ENCODE peak calls at places on chromosomes 11 and 22, in eight cellular contexts. E is GM23338, A is spleen, L is transverse colon, I is K562, K is H1, V is vagina, T is GM12892. Z is an unnamed sample.

GRCh38 chr22:36156515-36157419 is 3.8 kb downstream of the APOL3 start:
- DNase-seq in E (peak), A (peak), L (peak), I (peak), K (no peak), V (no peak), T (peak), Z (peak)

GRCh38 chr22:19886605-19887250 is 32.1 kb upstream of the GNB1L start:
- DNase-seq in E (no peak), A (peak), L (no peak), I (no peak), K (no peak), V (no peak), T (no peak), Z (no peak)

GRCh38 chr11:8361206-8361605 is 97.5 kb upstream of the LMO1 start:
- DNase-seq in E (no peak), A (peak), L (no peak), I (no peak), K (no peak), V (no peak), T (no peak), Z (no peak)

GRCh38 chr11:102683277-102683676 is 22.3 kb downstream of the MMP27 start:
- DNase-seq in E (peak), A (no peak), L (no peak), I (no peak), K (no peak), V (no peak), T (no peak), Z (no peak)

GRCh38 chr11:18794956-18795355 is 3.4 kb upstream of the PTPN5 start:
- DNase-seq in E (no peak), A (no peak), L (no peak), I (no peak), K (no peak), V (no peak), T (no peak), Z (no peak)

GRCh38 chr11:91396243-91397133 is 828.1 kb upstream of the FAT3 start:
- DNase-seq in E (no peak), A (no peak), L (no peak), I (no peak), K (no peak), V (no peak), T (no peak), Z (no peak)

GRCh38 chr11:59176330-59176729 is 4.4 kb downstream of the DTX4 start:
- DNase-seq in E (no peak), A (no peak), L (no peak), I (no peak), K (no peak), V (no peak), T (no peak), Z (no peak)

GRCh38 chr11:96267490-96268010 is 75.4 kb downstream of the MAML2 start:
- DNase-seq in E (no peak), A (no peak), L (no peak), I (no peak), K (no peak), V (no peak), T (peak), Z (no peak)

GRCh38 chr11:123707606-123708205 is 33.8 kb downstream of the ZNF202 start:
- DNase-seq in E (peak), A (no peak), L (peak), I (peak), K (peak), V (no peak), T (no peak), Z (peak)

GRCh38 chr11:104476898-104477297 is 313.0 kb upstream of the PDGFD start:
- DNase-seq in E (no peak), A (no peak), L (no peak), I (no peak), K (no peak), V (no peak), T (no peak), Z (no peak)

GRCh38 chr11:116193321-116194114 is 579.3 kb downstream of the BUD13 start:
- DNase-seq in E (peak), A (no peak), L (peak), I (no peak), K (no peak), V (no peak), T (no peak), Z (peak)

GRCh38 chr11:59710136-59710847 is 3.4 kb downstream of the OR10V1 start:
- DNase-seq in E (no peak), A (no peak), L (no peak), I (peak), K (no peak), V (no peak), T (no peak), Z (no peak)

GRCh38 chr11:71498091-71498490 is 29.0 kb upstream of the KRTAP5-7 start:
- DNase-seq in E (no peak), A (peak), L (no peak), I (no peak), K (no peak), V (no peak), T (no peak), Z (peak)

GRCh38 chr11:46247664-46248063 is 29.8 kb upstream of the CREB3L1 start:
- DNase-seq in E (peak), A (no peak), L (peak), I (peak), K (no peak), V (no peak), T (no peak), Z (peak)

GRCh38 chr11:59944761-59945160 is 6.5 kb downstream of the OOSP1 start:
- DNase-seq in E (no peak), A (no peak), L (no peak), I (no peak), K (no peak), V (no peak), T (no peak), Z (no peak)

GRCh38 chr11:35144103-35144741 is 5.3 kb downstream of the CD44 start:
- DNase-seq in E (no peak), A (peak), L (peak), I (no peak), K (no peak), V (no peak), T (peak), Z (peak)

GRCh38 chr11:27640954-27641353 is 59.3 kb downstream of the BDNF start:
- DNase-seq in E (no peak), A (no peak), L (no peak), I (no peak), K (no peak), V (no peak), T (no peak), Z (no peak)

GRCh38 chr22:36320553-36320952 is 67.2 kb downstream of the MYH9 start:
- DNase-seq in E (no peak), A (no peak), L (no peak), I (no peak), K (no peak), V (no peak), T (no peak), Z (no peak)

GRCh38 chr11:33700425-33701271 is at the start of gene C11orf91:
- DNase-seq in E (peak), A (peak), L (peak), I (peak), K (peak), V (no peak), T (peak), Z (peak)

GRCh38 chr11:35215945-35216344 is 77.0 kb downstream of the CD44 start:
- DNase-seq in E (no peak), A (no peak), L (no peak), I (no peak), K (no peak), V (no peak), T (no peak), Z (no peak)

GRCh38 chr11:130945945-130946344 is 29.7 kb upstream of the SNX19 start:
- DNase-seq in E (no peak), A (no peak), L (peak), I (no peak), K (no peak), V (no peak), T (no peak), Z (no peak)

GRCh38 chr11:92276773-92277172 is 52.2 kb downstream of the FAT3 start:
- DNase-seq in E (no peak), A (no peak), L (no peak), I (no peak), K (no peak), V (no peak), T (no peak), Z (no peak)

GRCh38 chr11:41895106-41895505 is 435.7 kb upstream of the LRRC4C start:
- DNase-seq in E (no peak), A (no peak), L (no peak), I (no peak), K (no peak), V (no peak), T (no peak), Z (no peak)

GRCh38 chr22:28479912-28480311 is 199.7 kb downstream of the TTC28 start:
- DNase-seq in E (no peak), A (no peak), L (no peak), I (peak), K (no peak), V (no peak), T (no peak), Z (no peak)

GRCh38 chr11:76698321-76699043 is 27.9 kb upstream of the LRRC32 start:
- DNase-seq in E (peak), A (no peak), L (no peak), I (peak), K (peak), V (no peak), T (no peak), Z (no peak)

GRCh38 chr11:87173185-87174039 is 135.7 kb downstream of the TMEM135 start:
- DNase-seq in E (no peak), A (no peak), L (no peak), I (no peak), K (no peak), V (no peak), T (no peak), Z (no peak)

GRCh38 chr11:130166457-130166784 is 6.8 kb downstream of the ST14 start:
- DNase-seq in E (no peak), A (no peak), L (peak), I (peak), K (no peak), V (no peak), T (no peak), Z (peak)

GRCh38 chr22:43017525-43018290 is 2.8 kb upstream of the PACSIN2 start:
- DNase-seq in E (no peak), A (no peak), L (no peak), I (no peak), K (no peak), V (no peak), T (no peak), Z (no peak)

GRCh38 chr11:102157219-102157618 is 47.0 kb downstream of the YAP1 start:
- DNase-seq in E (no peak), A (no peak), L (peak), I (no peak), K (no peak), V (no peak), T (no peak), Z (peak)

GRCh38 chr22:49480896-49481650 is 346.6 kb downstream of the BRD1 start:
- DNase-seq in E (no peak), A (no peak), L (no peak), I (peak), K (no peak), V (no peak), T (no peak), Z (no peak)

GRCh38 chr11:72263363-72263762 is 19.4 kb upstream of the PHOX2A start:
- DNase-seq in E (no peak), A (no peak), L (no peak), I (peak), K (no peak), V (no peak), T (no peak), Z (no peak)

GRCh38 chr11:44029507-44029845 is 18.3 kb upstream of the ACCSL start:
- DNase-seq in E (no peak), A (no peak), L (no peak), I (no peak), K (no peak), V (peak), T (no peak), Z (no peak)
- TF ChIP-seq POLR2AphosphoS5 in E (no peak), A (no peak), L (no peak), I (no peak), K (no peak), V (no peak), T (no peak), Z (no peak)

GRCh38 chr11:17207317-17208256 is at the start of gene PIK3C2A:
- DNase-seq in E (peak), A (peak), L (peak), I (peak), K (peak), V (peak), T (peak), Z (peak)
- TF ChIP-seq POLR2AphosphoS5 in E (peak), A (peak), L (peak), I (peak), K (peak), V (peak), T (peak), Z (peak)

GRCh38 chr11:68663482-68664010 is 20.8 kb upstream of the GAL start:
- DNase-seq in E (no peak), A (peak), L (no peak), I (no peak), K (no peak), V (no peak), T (no peak), Z (no peak)
- TF ChIP-seq POLR2AphosphoS5 in E (no peak), A (no peak), L (no peak), I (no peak), K (no peak), V (no peak), T (no peak), Z (no peak)

DNA sequence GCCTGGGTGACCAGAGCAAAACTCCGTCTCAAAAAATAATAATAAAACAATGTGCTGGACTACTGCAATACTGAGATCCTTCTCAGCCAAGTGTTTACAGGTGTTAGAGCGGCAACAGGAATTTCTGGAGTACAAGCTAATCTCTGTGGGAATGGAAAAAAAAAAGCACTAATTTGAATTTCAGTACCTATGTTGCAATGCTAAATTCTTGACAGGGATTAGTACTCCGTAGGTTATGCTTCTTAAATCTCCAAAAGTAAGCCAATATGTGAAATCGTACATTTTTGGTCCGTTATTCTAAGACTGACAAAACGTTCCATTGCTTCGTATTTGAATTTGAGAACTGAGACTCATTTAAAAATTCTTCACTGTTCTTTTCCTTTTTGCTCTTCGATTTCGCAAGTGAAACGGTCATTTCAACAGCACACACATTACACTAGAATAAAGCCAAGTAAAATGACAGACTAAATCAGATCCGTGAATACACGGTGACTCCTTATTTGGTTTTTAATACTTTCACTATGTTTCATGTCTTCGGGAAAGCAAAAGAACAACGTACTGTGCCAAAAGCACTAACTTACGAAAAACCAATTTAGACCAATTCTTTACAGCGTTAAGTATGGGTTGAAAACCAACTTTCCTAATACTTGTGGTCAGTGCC is 969 bp downstream of the ATL3 start:
- DNase-seq in E (no peak), A (no peak), L (no peak), I (no peak), K (no peak), V (no peak), T (no peak), Z (no peak)
- TF ChIP-seq POLR2AphosphoS5 in E (no peak), A (no peak), L (peak), I (no peak), K (no peak), V (no peak), T (no peak), Z (no peak)

GRCh38 chr11:132260636-132261035 is 890.2 kb downstream of the NTM start:
- DNase-seq in E (no peak), A (no peak), L (no peak), I (no peak), K (no peak), V (no peak), T (no peak), Z (no peak)

GRCh38 chr11:132257861-132258260 is 887.4 kb downstream of the NTM start:
- DNase-seq in E (no peak), A (no peak), L (no peak), I (no peak), K (no peak), V (no peak), T (no peak), Z (no peak)

GRCh38 chr11:132258865-132259264 is 888.5 kb downstream of the NTM start:
- DNase-seq in E (no peak), A (no peak), L (no peak), I (no peak), K (no peak), V (no peak), T (no peak), Z (no peak)

GRCh38 chr11:132253469-132254264 is 883.3 kb downstream of the NTM start:
- DNase-seq in E (no peak), A (no peak), L (no peak), I (no peak), K (no peak), V (no peak), T (no peak), Z (no peak)

GRCh38 chr11:132256621-132257227 is 886.3 kb downstream of the NTM start:
- DNase-seq in E (no peak), A (no peak), L (no peak), I (no peak), K (no peak), V (no peak), T (no peak), Z (no peak)
- TF ChIP-seq POLR2AphosphoS5 in E (no peak), A (no peak), L (no peak), I (no peak), K (no peak), V (no peak), T (no peak), Z (no peak)

GRCh38 chr11:66069715-66070603 is at the start of gene PACS1:
- DNase-seq in E (peak), A (peak), L (peak), I (peak), K (peak), V (no peak), T (peak), Z (peak)
- TF ChIP-seq POLR2AphosphoS5 in E (peak), A (peak), L (peak), I (no peak), K (peak), V (peak), T (peak), Z (peak)

GRCh38 chr11:36899796-36900195 is 301.8 kb upstream of the RAG2 start:
- DNase-seq in E (no peak), A (no peak), L (no peak), I (no peak), K (no peak), V (no peak), T (no peak), Z (no peak)
- TF ChIP-seq POLR2AphosphoS5 in E (no peak), A (no peak), L (no peak), I (no peak), K (no peak), V (no peak), T (no peak), Z (no peak)

DNA sequence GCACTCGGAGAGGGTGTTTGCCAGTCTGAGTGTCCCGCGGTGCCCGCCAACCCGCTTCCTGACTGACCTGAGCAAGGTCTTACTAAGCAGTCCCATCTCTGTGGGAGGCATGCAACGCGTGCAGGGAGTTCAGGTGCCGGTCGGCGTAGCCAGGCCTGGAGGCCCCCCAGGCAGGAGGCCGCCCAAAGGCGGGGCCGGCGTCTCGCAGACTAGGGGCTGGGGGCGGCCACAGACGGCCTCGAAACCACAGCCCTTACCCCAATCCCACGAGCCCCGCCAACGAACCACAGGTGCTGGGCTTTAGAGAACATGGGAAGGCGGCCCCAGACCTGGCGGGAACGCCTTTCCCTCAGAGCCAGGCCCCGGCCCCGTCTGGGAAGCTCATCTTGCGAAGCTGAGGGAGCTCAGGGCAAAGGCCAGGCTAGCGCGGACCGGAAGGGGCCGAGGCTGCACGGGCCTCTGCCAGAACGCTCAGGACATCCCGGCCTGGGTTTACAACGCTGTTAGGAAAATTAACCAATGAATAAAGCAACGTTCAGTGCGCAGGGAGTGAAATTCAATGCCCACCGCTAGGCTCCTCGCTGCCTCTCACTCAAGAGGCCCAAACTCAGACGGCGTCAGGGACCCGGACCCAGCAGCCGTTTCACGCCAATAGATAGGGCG is 2.1 kb upstream of the MTFP1 start:
- DNase-seq in E (peak), A (peak), L (peak), I (no peak), K (no peak), V (no peak), T (peak), Z (no peak)
- TF ChIP-seq POLR2AphosphoS5 in E (peak), A (no peak), L (peak), I (peak), K (peak), V (peak), T (peak), Z (no peak)

GRCh38 chr11:57792870-57793269 is 31.3 kb downstream of the CTNND1 start:
- DNase-seq in E (no peak), A (no peak), L (no peak), I (no peak), K (no peak), V (no peak), T (no peak), Z (no peak)

GRCh38 chr11:57791321-57792059 is 29.9 kb downstream of the CTNND1 start:
- DNase-seq in E (no peak), A (peak), L (peak), I (no peak), K (no peak), V (no peak), T (no peak), Z (no peak)

GRCh38 chr11:57787920-57788716 is 26.5 kb downstream of the CTNND1 start:
- DNase-seq in E (peak), A (no peak), L (no peak), I (no peak), K (no peak), V (no peak), T (peak), Z (no peak)

GRCh38 chr11:57793711-57794110 is 32.1 kb downstream of the CTNND1 start:
- DNase-seq in E (no peak), A (no peak), L (no peak), I (no peak), K (no peak), V (no peak), T (no peak), Z (no peak)

GRCh38 chr11:57792060-57792541 is 30.5 kb downstream of the CTNND1 start:
- DNase-seq in E (no peak), A (peak), L (peak), I (peak), K (no peak), V (no peak), T (peak), Z (peak)
- TF ChIP-seq POLR2AphosphoS5 in E (no peak), A (peak), L (peak), I (no peak), K (no peak), V (no peak), T (peak), Z (no peak)

DNA sequence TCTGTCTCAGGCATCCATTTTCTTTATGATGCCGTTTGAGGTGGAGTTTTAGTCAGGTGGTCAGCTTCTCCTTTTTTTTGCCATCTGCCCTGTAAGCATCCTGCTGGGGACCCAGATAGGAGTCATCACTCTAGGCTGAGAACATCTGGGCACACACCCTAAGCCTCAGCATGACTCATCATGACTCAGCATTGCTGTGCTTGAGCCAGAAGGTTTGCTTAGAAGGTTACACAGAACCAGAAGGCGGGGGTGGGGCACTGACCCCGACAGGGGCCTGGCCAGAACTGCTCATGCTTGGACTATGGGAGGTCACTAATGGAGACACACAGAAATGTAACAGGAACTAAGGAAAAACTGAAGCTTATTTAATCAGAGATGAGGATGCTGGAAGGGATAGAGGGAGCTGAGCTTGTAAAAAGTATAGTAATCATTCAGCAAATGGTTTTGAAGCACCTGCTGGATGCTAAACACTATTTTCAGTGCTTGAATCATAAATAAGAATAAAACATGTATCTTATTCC is 10.9 kb upstream of the HBE1 start:
- DNase-seq in E (peak), A (no peak), L (no peak), I (peak), K (no peak), V (no peak), T (peak), Z (peak)
- TF ChIP-seq POLR2AphosphoS5 in E (no peak), A (no peak), L (no peak), I (peak), K (no peak), V (no peak), T (no peak), Z (no peak)